ENCODE peak calls at places on chromosomes 5 and 9, in ten cellular contexts. One of them, this sample, is unnamed.

GRCh38 chr5:110625376-110625999 is 101.0 kb downstream of the TMEM232 start:
- DNase-seq in H7: peak
- DNase-seq in A549: peak
- DNase-seq in mammary epithelial cell: peak
- DNase-seq in cardiac fibroblast: peak
- DNase-seq in fibroblast of mammary gland: peak
- DNase-seq in ascending aorta: no peak
- DNase-seq in GM23248: peak
- DNase-seq in PC-9: no peak
- DNase-seq in neural progenitor cell: peak
- DNase-seq in this sample: peak

GRCh38 chr5:146048994-146049703 is 56.2 kb downstream of the PLAC8L1 start:
- DNase-seq in H7: peak
- DNase-seq in A549: peak
- DNase-seq in mammary epithelial cell: peak
- DNase-seq in cardiac fibroblast: peak
- DNase-seq in fibroblast of mammary gland: peak
- DNase-seq in ascending aorta: no peak
- DNase-seq in GM23248: peak
- DNase-seq in PC-9: peak
- DNase-seq in neural progenitor cell: peak
- DNase-seq in this sample: peak

GRCh38 chr5:4901890-4902289 is 238.2 kb upstream of the ADAMTS16 start:
- DNase-seq in H7: no peak
- DNase-seq in A549: no peak
- DNase-seq in mammary epithelial cell: no peak
- DNase-seq in cardiac fibroblast: no peak
- DNase-seq in fibroblast of mammary gland: no peak
- DNase-seq in ascending aorta: no peak
- DNase-seq in GM23248: no peak
- DNase-seq in PC-9: no peak
- DNase-seq in neural progenitor cell: no peak
- DNase-seq in this sample: no peak

GRCh38 chr5:71778678-71779276 is 59.7 kb downstream of the CARTPT start:
- DNase-seq in H7: peak
- DNase-seq in A549: peak
- DNase-seq in mammary epithelial cell: peak
- DNase-seq in cardiac fibroblast: peak
- DNase-seq in fibroblast of mammary gland: peak
- DNase-seq in ascending aorta: no peak
- DNase-seq in GM23248: peak
- DNase-seq in PC-9: peak
- DNase-seq in neural progenitor cell: peak
- DNase-seq in this sample: peak

GRCh38 chr5:102910240-102911226 is 155.4 kb downstream of the PAM start:
- DNase-seq in H7: no peak
- DNase-seq in A549: peak
- DNase-seq in mammary epithelial cell: peak
- DNase-seq in cardiac fibroblast: peak
- DNase-seq in fibroblast of mammary gland: peak
- DNase-seq in ascending aorta: no peak
- DNase-seq in GM23248: peak
- DNase-seq in PC-9: no peak
- DNase-seq in neural progenitor cell: no peak
- DNase-seq in this sample: peak

GRCh38 chr9:130159814-130160670 is 12.2 kb upstream of the NCS1 start:
- DNase-seq in H7: peak
- DNase-seq in A549: no peak
- DNase-seq in mammary epithelial cell: no peak
- DNase-seq in cardiac fibroblast: no peak
- DNase-seq in fibroblast of mammary gland: no peak
- DNase-seq in ascending aorta: no peak
- DNase-seq in GM23248: no peak
- DNase-seq in PC-9: no peak
- DNase-seq in neural progenitor cell: no peak
- DNase-seq in this sample: no peak

GRCh38 chr9:127089639-127090081 is 32.8 kb downstream of the ANGPTL2 start:
- DNase-seq in H7: no peak
- DNase-seq in A549: no peak
- DNase-seq in mammary epithelial cell: no peak
- DNase-seq in cardiac fibroblast: no peak
- DNase-seq in fibroblast of mammary gland: no peak
- DNase-seq in ascending aorta: no peak
- DNase-seq in GM23248: no peak
- DNase-seq in PC-9: no peak
- DNase-seq in neural progenitor cell: no peak
- DNase-seq in this sample: no peak

GRCh38 chr9:127561491-127562270 is 50.4 kb upstream of the STXBP1 start:
- DNase-seq in H7: peak
- DNase-seq in A549: peak
- DNase-seq in mammary epithelial cell: peak
- DNase-seq in cardiac fibroblast: peak
- DNase-seq in fibroblast of mammary gland: peak
- DNase-seq in ascending aorta: peak
- DNase-seq in GM23248: peak
- DNase-seq in PC-9: peak
- DNase-seq in neural progenitor cell: peak
- DNase-seq in this sample: peak

GRCh38 chr5:132886064-132886823 is 12.8 kb downstream of the LEAP2 start:
- DNase-seq in H7: no peak
- DNase-seq in A549: no peak
- DNase-seq in mammary epithelial cell: no peak
- DNase-seq in cardiac fibroblast: no peak
- DNase-seq in fibroblast of mammary gland: no peak
- DNase-seq in ascending aorta: no peak
- DNase-seq in GM23248: no peak
- DNase-seq in PC-9: no peak
- DNase-seq in neural progenitor cell: no peak
- DNase-seq in this sample: no peak

GRCh38 chr9:3478549-3478953 is 47.2 kb downstream of the RFX3 start:
- DNase-seq in H7: no peak
- DNase-seq in A549: no peak
- DNase-seq in mammary epithelial cell: peak
- DNase-seq in cardiac fibroblast: peak
- DNase-seq in fibroblast of mammary gland: no peak
- DNase-seq in ascending aorta: no peak
- DNase-seq in GM23248: peak
- DNase-seq in PC-9: peak
- DNase-seq in neural progenitor cell: no peak
- DNase-seq in this sample: no peak

GRCh38 chr5:31880460-31880859 is 241.5 kb downstream of the PDZD2 start:
- DNase-seq in H7: no peak
- DNase-seq in A549: no peak
- DNase-seq in mammary epithelial cell: no peak
- DNase-seq in cardiac fibroblast: no peak
- DNase-seq in fibroblast of mammary gland: no peak
- DNase-seq in ascending aorta: no peak
- DNase-seq in GM23248: no peak
- DNase-seq in PC-9: no peak
- DNase-seq in neural progenitor cell: no peak
- DNase-seq in this sample: no peak

GRCh38 chr9:114899461-114899860 is 30.9 kb downstream of the TNFSF8 start:
- DNase-seq in H7: no peak
- DNase-seq in A549: no peak
- DNase-seq in mammary epithelial cell: no peak
- DNase-seq in cardiac fibroblast: no peak
- DNase-seq in fibroblast of mammary gland: no peak
- DNase-seq in ascending aorta: no peak
- DNase-seq in GM23248: no peak
- DNase-seq in PC-9: no peak
- DNase-seq in neural progenitor cell: no peak
- DNase-seq in this sample: no peak

GRCh38 chr9:20702565-20702964 is 18.5 kb downstream of the FOCAD start:
- DNase-seq in H7: no peak
- DNase-seq in A549: no peak
- DNase-seq in mammary epithelial cell: no peak
- DNase-seq in cardiac fibroblast: no peak
- DNase-seq in fibroblast of mammary gland: no peak
- DNase-seq in ascending aorta: no peak
- DNase-seq in GM23248: no peak
- DNase-seq in PC-9: no peak
- DNase-seq in neural progenitor cell: no peak
- DNase-seq in this sample: no peak

GRCh38 chr5:56177134-56177533 is 56.0 kb downstream of the ANKRD55 start:
- DNase-seq in H7: no peak
- DNase-seq in A549: no peak
- DNase-seq in mammary epithelial cell: no peak
- DNase-seq in cardiac fibroblast: peak
- DNase-seq in fibroblast of mammary gland: peak
- DNase-seq in ascending aorta: no peak
- DNase-seq in GM23248: no peak
- DNase-seq in PC-9: no peak
- DNase-seq in neural progenitor cell: no peak
- DNase-seq in this sample: no peak
- H3K4me3 ChIP-seq in H7: no peak
- H3K4me3 ChIP-seq in A549: no peak
- H3K4me3 ChIP-seq in mammary epithelial cell: no peak
- H3K4me3 ChIP-seq in cardiac fibroblast: no peak
- H3K4me3 ChIP-seq in fibroblast of mammary gland: no peak
- H3K4me3 ChIP-seq in ascending aorta: no peak
- H3K4me3 ChIP-seq in GM23248: no peak
- H3K4me3 ChIP-seq in PC-9: no peak
- H3K4me3 ChIP-seq in neural progenitor cell: no peak
- H3K4me3 ChIP-seq in this sample: no peak

GRCh38 chr9:37289631-37290030 is 132.9 kb upstream of the GRHPR start:
- DNase-seq in H7: no peak
- DNase-seq in A549: no peak
- DNase-seq in mammary epithelial cell: no peak
- DNase-seq in cardiac fibroblast: no peak
- DNase-seq in fibroblast of mammary gland: no peak
- DNase-seq in ascending aorta: no peak
- DNase-seq in GM23248: no peak
- DNase-seq in PC-9: no peak
- DNase-seq in neural progenitor cell: no peak
- DNase-seq in this sample: no peak
- H3K4me3 ChIP-seq in H7: no peak
- H3K4me3 ChIP-seq in A549: no peak
- H3K4me3 ChIP-seq in mammary epithelial cell: no peak
- H3K4me3 ChIP-seq in cardiac fibroblast: no peak
- H3K4me3 ChIP-seq in fibroblast of mammary gland: no peak
- H3K4me3 ChIP-seq in ascending aorta: no peak
- H3K4me3 ChIP-seq in GM23248: no peak
- H3K4me3 ChIP-seq in PC-9: no peak
- H3K4me3 ChIP-seq in neural progenitor cell: no peak
- H3K4me3 ChIP-seq in this sample: no peak

GRCh38 chr5:129098488-129099183 is 4.1 kb downstream of the ISOC1 start:
- DNase-seq in H7: no peak
- DNase-seq in A549: no peak
- DNase-seq in mammary epithelial cell: no peak
- DNase-seq in cardiac fibroblast: peak
- DNase-seq in fibroblast of mammary gland: no peak
- DNase-seq in ascending aorta: no peak
- DNase-seq in GM23248: no peak
- DNase-seq in PC-9: no peak
- DNase-seq in neural progenitor cell: no peak
- DNase-seq in this sample: no peak

GRCh38 chr5:129094924-129095797 is 612 bp downstream of the ISOC1 start:
- DNase-seq in H7: peak
- DNase-seq in A549: peak
- DNase-seq in mammary epithelial cell: peak
- DNase-seq in cardiac fibroblast: peak
- DNase-seq in fibroblast of mammary gland: peak
- DNase-seq in ascending aorta: peak
- DNase-seq in GM23248: peak
- DNase-seq in PC-9: peak
- DNase-seq in neural progenitor cell: peak
- DNase-seq in this sample: peak

GRCh38 chr5:129099184-129099570 is 4.6 kb downstream of the ISOC1 start:
- DNase-seq in H7: no peak
- DNase-seq in A549: no peak
- DNase-seq in mammary epithelial cell: no peak
- DNase-seq in cardiac fibroblast: peak
- DNase-seq in fibroblast of mammary gland: no peak
- DNase-seq in ascending aorta: no peak
- DNase-seq in GM23248: no peak
- DNase-seq in PC-9: no peak
- DNase-seq in neural progenitor cell: no peak
- DNase-seq in this sample: no peak

GRCh38 chr5:129096382-129096991 is 1.9 kb downstream of the ISOC1 start:
- DNase-seq in H7: peak
- DNase-seq in A549: peak
- DNase-seq in mammary epithelial cell: no peak
- DNase-seq in cardiac fibroblast: peak
- DNase-seq in fibroblast of mammary gland: no peak
- DNase-seq in ascending aorta: no peak
- DNase-seq in GM23248: no peak
- DNase-seq in PC-9: no peak
- DNase-seq in neural progenitor cell: no peak
- DNase-seq in this sample: no peak

GRCh38 chr5:129097498-129098296 is 3.1 kb downstream of the ISOC1 start:
- DNase-seq in H7: no peak
- DNase-seq in A549: no peak
- DNase-seq in mammary epithelial cell: no peak
- DNase-seq in cardiac fibroblast: no peak
- DNase-seq in fibroblast of mammary gland: no peak
- DNase-seq in ascending aorta: no peak
- DNase-seq in GM23248: no peak
- DNase-seq in PC-9: no peak
- DNase-seq in neural progenitor cell: no peak
- DNase-seq in this sample: no peak
- H3K4me3 ChIP-seq in H7: no peak
- H3K4me3 ChIP-seq in A549: no peak
- H3K4me3 ChIP-seq in mammary epithelial cell: no peak
- H3K4me3 ChIP-seq in cardiac fibroblast: no peak
- H3K4me3 ChIP-seq in fibroblast of mammary gland: no peak
- H3K4me3 ChIP-seq in ascending aorta: no peak
- H3K4me3 ChIP-seq in GM23248: no peak
- H3K4me3 ChIP-seq in PC-9: no peak
- H3K4me3 ChIP-seq in neural progenitor cell: no peak
- H3K4me3 ChIP-seq in this sample: no peak

DNA sequence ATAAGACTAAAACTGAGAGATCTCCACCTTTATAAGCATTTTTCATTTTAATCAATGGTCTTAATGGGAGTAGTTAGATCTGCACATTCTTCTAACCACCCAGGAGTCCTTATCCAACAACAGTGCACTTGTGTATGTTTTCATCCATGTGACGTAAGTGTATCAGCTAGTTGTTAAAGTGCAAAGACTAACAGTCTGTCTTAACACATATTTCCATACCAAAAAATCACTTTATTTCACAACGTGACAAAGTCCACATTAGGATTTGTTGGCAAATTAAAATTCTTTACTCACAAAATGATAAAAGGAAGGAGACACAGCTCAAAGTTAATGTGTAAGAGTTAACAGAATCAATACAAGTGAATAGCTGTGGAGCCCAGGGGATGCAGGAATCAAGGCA is 1.9 kb upstream of the SMC2 start:
- DNase-seq in H7: no peak
- DNase-seq in A549: no peak
- DNase-seq in mammary epithelial cell: no peak
- DNase-seq in cardiac fibroblast: no peak
- DNase-seq in fibroblast of mammary gland: no peak
- DNase-seq in ascending aorta: no peak
- DNase-seq in GM23248: no peak
- DNase-seq in PC-9: no peak
- DNase-seq in neural progenitor cell: no peak
- DNase-seq in this sample: no peak
- H3K4me3 ChIP-seq in H7: no peak
- H3K4me3 ChIP-seq in A549: no peak
- H3K4me3 ChIP-seq in mammary epithelial cell: no peak
- H3K4me3 ChIP-seq in cardiac fibroblast: no peak
- H3K4me3 ChIP-seq in fibroblast of mammary gland: no peak
- H3K4me3 ChIP-seq in ascending aorta: no peak
- H3K4me3 ChIP-seq in GM23248: peak
- H3K4me3 ChIP-seq in PC-9: peak
- H3K4me3 ChIP-seq in neural progenitor cell: peak
- H3K4me3 ChIP-seq in this sample: no peak

This sample was measured in choroid plexus epithelial cell.